ENCODE peak calls at places on chromosomes 13 and 19, in eight cellular contexts. F, O, M, S, A, T, B and V are unnamed samples.

GRCh38 chr13:84362777-84363176 is 480.5 kb upstream of the SLITRK1 start:
- DNase-seq in F (no peak), O (no peak), M (no peak), S (no peak), A (no peak), T (peak; percentile 3), B (no peak), V (no peak)

GRCh38 chr19:8641908-8642547 is 11.6 kb downstream of the NFILZ start:
- DNase-seq in F (no peak), O (no peak), M (no peak), S (peak; percentile 59), A (no peak), T (peak; percentile 76), B (peak; percentile 23), V (no peak)

GRCh38 chr13:49977992-49978391 is 18.9 kb upstream of the TRIM13 start:
- DNase-seq in F (no peak), O (no peak), M (no peak), S (no peak), A (no peak), T (no peak), B (no peak), V (no peak)

GRCh38 chr19:3626473-3627350 is at the start of gene CACTIN:
- DNase-seq in F (peak; percentile 95), O (peak; percentile 99), M (peak; percentile 98), S (peak; percentile 100), A (peak; percentile 98), T (peak; percentile 97), B (peak; percentile 97), V (peak; percentile 98)

GRCh38 chr13:98834254-98834960 is 81.9 kb upstream of the SLC15A1 start:
- DNase-seq in F (no peak), O (no peak), M (no peak), S (no peak), A (no peak), T (no peak), B (no peak), V (no peak)

GRCh38 chr13:93004919-93005318 is 221.7 kb upstream of the GPC6 start:
- DNase-seq in F (no peak), O (no peak), M (no peak), S (no peak), A (no peak), T (peak; percentile 22), B (no peak), V (no peak)

GRCh38 chr13:67769063-67769986 is 539.2 kb upstream of the PCDH9 start:
- DNase-seq in F (no peak), O (no peak), M (no peak), S (no peak), A (no peak), T (no peak), B (no peak), V (no peak)

GRCh38 chr19:49064029-49064629 is 489 bp downstream of the NTF4 start:
- DNase-seq in F (no peak), O (no peak), M (no peak), S (peak; percentile 22), A (no peak), T (no peak), B (no peak), V (peak; percentile 80)

GRCh38 chr19:10291554-10292205 is 1.9 kb downstream of the ICAM5 start:
- DNase-seq in F (no peak), O (no peak), M (no peak), S (no peak), A (no peak), T (no peak), B (no peak), V (no peak)

GRCh38 chr19:14536926-14537692 is 7.7 kb downstream of the TECR start:
- DNase-seq in F (no peak), O (peak; percentile 27), M (no peak), S (peak; percentile 41), A (no peak), T (peak; percentile 85), B (no peak), V (peak; percentile 96)

GRCh38 chr13:99830931-99831330 is 140.6 kb downstream of the ZIC5 start:
- DNase-seq in F (no peak), O (no peak), M (no peak), S (no peak), A (no peak), T (no peak), B (no peak), V (no peak)

GRCh38 chr19:17281391-17282304 is at the start of gene ANKLE1:
- DNase-seq in F (peak; percentile 30), O (no peak), M (no peak), S (peak; percentile 64), A (no peak), T (peak; percentile 42), B (no peak), V (peak; percentile 67)

GRCh38 chr13:109427148-109427547 is 359.2 kb downstream of the IRS2 start:
- DNase-seq in F (no peak), O (no peak), M (no peak), S (no peak), A (no peak), T (peak; percentile 59), B (no peak), V (no peak)

GRCh38 chr19:38506375-38506722 is 72.9 kb downstream of the RYR1 start:
- DNase-seq in F (no peak), O (no peak), M (no peak), S (no peak), A (no peak), T (no peak), B (no peak), V (no peak)

GRCh38 chr19:45591638-45592005 is 7.0 kb upstream of the OPA3 start:
- DNase-seq in F (no peak), O (no peak), M (no peak), S (no peak), A (no peak), T (no peak), B (no peak), V (no peak)

GRCh38 chr13:73985789-73986188 is 148.4 kb downstream of the KLF12 start:
- DNase-seq in F (no peak), O (no peak), M (no peak), S (no peak), A (no peak), T (no peak), B (no peak), V (no peak)

GRCh38 chr13:34078334-34078999 is 260.5 kb downstream of the RFC3 start:
- DNase-seq in F (no peak), O (no peak), M (no peak), S (no peak), A (no peak), T (no peak), B (no peak), V (no peak)

GRCh38 chr19:12647490-12648071 is 19.0 kb downstream of the MAN2B1 start:
- DNase-seq in F (no peak), O (no peak), M (no peak), S (peak; percentile 78), A (no peak), T (peak; percentile 59), B (no peak), V (no peak)

GRCh38 chr13:50843256-50844043 is at the start of gene DLEU7:
- DNase-seq in F (no peak), O (no peak), M (no peak), S (no peak), A (no peak), T (no peak), B (no peak), V (no peak)

GRCh38 chr19:5914946-5915781 is 1.1 kb downstream of the CAPS start:
- DNase-seq in F (no peak), O (no peak), M (no peak), S (no peak), A (no peak), T (no peak), B (no peak), V (peak; percentile 81)

GRCh38 chr19:19748249-19748938 is 15.5 kb upstream of the ZNF14 start:
- DNase-seq in F (no peak), O (no peak), M (no peak), S (no peak), A (no peak), T (no peak), B (no peak), V (no peak)

GRCh38 chr13:42038661-42039456 is 9.6 kb upstream of the DGKH start:
- DNase-seq in F (no peak), O (no peak), M (no peak), S (peak; percentile 12), A (no peak), T (no peak), B (no peak), V (no peak)

GRCh38 chr13:51623473-51623872 is 39.2 kb downstream of the WDFY2 start:
- DNase-seq in F (no peak), O (no peak), M (no peak), S (no peak), A (no peak), T (peak; percentile 42), B (no peak), V (no peak)